ENCODE peak calls at places on chromosomes 1 and 21, in six cellular contexts. M is GM10248, G is activated T-cell treated with anti-CD3 and anti-CD28 coated beads for 1 hour, Q is posterior vena cava, S is NCI-H774, P is ascending aorta. I is an unnamed sample.

GRCh38 chr1:221912230-221912629 is 170.3 kb upstream of the DUSP10 start:
- DNase-seq in M (no peak), G (no peak), P (no peak), Q (no peak), S (no peak), I (no peak)

GRCh38 chr1:159000627-159001026 is 9.1 kb upstream of the IFI16 start:
- DNase-seq in P (peak), M (no peak), G (no peak), Q (peak), S (no peak), I (no peak)

GRCh38 chr1:214446772-214447556 is 104.4 kb downstream of the PTPN14 start:
- DNase-seq in Q (no peak), G (no peak), S (no peak), P (no peak), M (no peak), I (no peak)

GRCh38 chr1:115133440-115133839 is 44.1 kb upstream of the TSPAN2 start:
- DNase-seq in Q (no peak), M (no peak), G (no peak), S (no peak), P (no peak), I (no peak)

GRCh38 chr1:245663373-245663772 is 508.6 kb downstream of the KIF26B start:
- DNase-seq in M (no peak), P (no peak), S (no peak), G (no peak), Q (no peak), I (no peak)

GRCh38 chr1:79982218-79982617 is 975.7 kb upstream of the ADGRL4 start:
- DNase-seq in Q (peak), M (no peak), S (no peak), P (no peak), G (no peak), I (no peak)

GRCh38 chr1:21669287-21670058 is at the start of gene RAP1GAP:
- DNase-seq in G (no peak), M (peak), Q (no peak), P (no peak), S (peak), I (no peak)

GRCh38 chr1:186974774-186975181 is 146.0 kb downstream of the PLA2G4A start:
- DNase-seq in Q (no peak), M (no peak), S (peak), G (no peak), P (no peak), I (no peak)

GRCh38 chr1:78836736-78837135 is 169.8 kb downstream of the ADGRL4 start:
- DNase-seq in P (no peak), G (no peak), S (no peak), M (no peak), Q (no peak), I (no peak)

GRCh38 chr21:38914531-38915385 is 109.0 kb downstream of the ETS2 start:
- DNase-seq in S (no peak), M (no peak), P (no peak), Q (no peak), G (no peak), I (no peak)

GRCh38 chr21:38869946-38870345 is 64.2 kb downstream of the ETS2 start:
- DNase-seq in M (no peak), G (no peak), P (no peak), S (peak), Q (no peak), I (no peak)

GRCh38 chr1:63264161-63264560 is 58.2 kb upstream of the FOXD3 start:
- DNase-seq in M (no peak), G (no peak), P (no peak), S (no peak), Q (no peak), I (no peak)

I was measured in effector CD8-positive, alpha-beta T cell.